ENCODE peak calls at places on chromosomes 2 and 18, in five cellular contexts. A is HepG2, V is SK-N-SH, I is K562, O is GM12878. K is an unnamed sample.

GRCh38 chr2:36963106-36963505 is 3.2 kb downstream of the STRN start:
- DNase-seq in A (no peak), V (no peak), I (no peak), O (no peak), K (no peak)

GRCh38 chr2:84160461-84160860 is 298.6 kb downstream of the SUCLG1 start:
- DNase-seq in A (no peak), V (no peak), I (no peak), O (no peak), K (no peak)

GRCh38 chr2:584863-585823 is 92.1 kb downstream of the TMEM18 start:
- DNase-seq in A (no peak), V (no peak), I (no peak), O (no peak), K (no peak)

GRCh38 chr2:224819075-224819474 is 102.9 kb upstream of the CCDC195 start:
- DNase-seq in A (no peak), V (no peak), I (no peak), O (no peak), K (no peak)

GRCh38 chr2:151007365-151007764 is 254.3 kb downstream of the RBM43 start:
- DNase-seq in A (no peak), V (no peak), I (no peak), O (no peak), K (no peak)

GRCh38 chr2:241240320-241241004 is 52.0 kb downstream of the ANO7 start:
- DNase-seq in A (no peak), V (no peak), I (no peak), O (no peak), K (no peak)

GRCh38 chr2:128093762-128094161 is 2.8 kb downstream of the UGGT1 start:
- DNase-seq in A (no peak), V (no peak), I (no peak), O (no peak), K (no peak)

GRCh38 chr2:223846524-223846923 is 9.1 kb upstream of the AP1S3 start:
- DNase-seq in A (no peak), V (no peak), I (no peak), O (no peak), K (no peak)

GRCh38 chr2:128306081-128306930 is 12.4 kb downstream of the HS6ST1 start:
- DNase-seq in A (peak), V (no peak), I (peak), O (no peak), K (no peak)

GRCh38 chr2:154693941-154694340 is 4.6 kb upstream of the KCNJ3 start:
- DNase-seq in A (no peak), V (peak), I (no peak), O (no peak), K (no peak)

GRCh38 chr18:62634991-62635630 is 80.2 kb upstream of the PHLPP1 start:
- DNase-seq in A (peak), V (no peak), I (no peak), O (no peak), K (no peak)

DNA sequence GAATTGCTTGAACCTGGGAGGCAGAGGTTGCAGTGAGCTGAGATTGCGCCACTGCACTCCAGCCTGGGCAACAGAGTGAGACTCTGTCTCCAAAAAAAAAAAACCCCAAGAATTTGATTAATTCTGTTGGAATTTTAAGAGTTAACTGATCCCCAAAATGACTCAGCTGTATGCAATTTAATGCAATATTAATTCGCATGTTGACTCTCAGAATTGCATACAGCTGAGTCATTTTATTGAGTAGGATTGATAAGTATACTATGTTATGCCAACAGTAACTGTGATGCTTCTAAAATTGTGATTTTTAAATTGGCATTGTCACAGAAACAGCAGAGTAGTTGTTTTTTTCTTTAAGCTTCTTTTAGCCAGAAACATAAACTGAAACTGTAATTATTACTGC is 19.6 kb downstream of the MSH2 start:
- DNase-seq in A (no peak), V (no peak), I (no peak), O (no peak), K (no peak)
- TF ChIP-seq GABPA in A (no peak), V (no peak), I (no peak), O (no peak), K (no peak)

DNA sequence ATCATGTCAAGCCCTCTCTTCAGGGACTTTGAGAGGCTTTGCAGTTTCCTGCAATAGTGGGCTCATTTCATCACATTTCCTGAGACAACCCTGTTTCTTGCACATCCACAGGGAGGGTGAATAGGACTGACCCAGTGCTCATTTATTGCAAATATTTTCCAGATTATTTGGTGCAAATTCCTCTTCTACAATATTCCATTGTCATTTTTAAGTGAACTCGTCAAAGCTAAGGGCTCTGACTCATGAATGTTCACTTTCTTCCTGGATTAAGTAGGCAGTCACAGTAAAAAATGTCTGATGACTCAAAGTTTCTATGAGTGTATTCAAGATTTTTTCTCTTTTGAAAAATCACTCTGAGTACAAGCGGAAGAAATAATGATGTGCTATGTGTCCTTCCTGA is 225.5 kb upstream of the GALNT5 start:
- DNase-seq in A (peak), V (peak), I (no peak), O (no peak), K (no peak)
- TF ChIP-seq REST in A (no peak), V (no peak), I (no peak), O (no peak), K (no peak)

DNA sequence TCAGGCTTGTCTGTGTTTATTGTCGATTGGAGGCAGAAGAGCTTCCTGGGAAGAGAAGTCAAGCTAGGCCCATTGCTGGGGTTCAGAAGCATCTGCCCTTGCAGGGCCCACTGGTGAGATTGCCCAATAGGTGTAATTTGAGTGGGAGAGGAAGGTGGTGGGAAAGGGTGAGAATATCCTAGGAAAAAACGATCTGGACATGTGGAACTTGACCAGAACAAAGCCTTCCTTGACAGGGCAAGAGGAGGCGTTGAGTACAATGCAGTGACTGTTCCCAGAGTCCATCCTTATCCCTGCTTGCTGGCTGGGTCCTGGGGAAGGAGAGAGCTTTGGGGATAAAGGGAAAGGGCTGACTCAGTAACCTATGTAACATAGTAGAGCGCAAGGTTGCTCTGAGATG is 27.1 kb downstream of the NABP1 start:
- DNase-seq in A (no peak), V (no peak), I (no peak), O (no peak), K (no peak)
- TF ChIP-seq CTCF in A (no peak), V (no peak), I (no peak), O (no peak), K (no peak)

GRCh38 chr2:201264472-201265173 is 4.3 kb downstream of the CASP8 start:
- DNase-seq in A (no peak), V (no peak), I (no peak), O (no peak), K (no peak)
- TF ChIP-seq GABPA in A (no peak), V (no peak), I (no peak), O (no peak), K (no peak)

K was measured in HL-60.